ENCODE peak calls at places on chromosomes 11 and 22, in four cellular contexts. One of them, this sample, is unnamed.

GRCh38 chr11:2445948-2446551 is 1.2 kb downstream of the KCNQ1 start:
- DNase-seq in A549: no peak
- DNase-seq in left ventricle myocardium inferior: no peak
- DNase-seq in SJSA1: no peak
- DNase-seq in this sample: no peak

GRCh38 chr11:70934999-70935768 is 317.2 kb downstream of the SHANK2 start:
- DNase-seq in left ventricle myocardium inferior: no peak
- DNase-seq in SJSA1: no peak
- DNase-seq in A549: no peak
- DNase-seq in this sample: no peak

GRCh38 chr11:12876340-12876739 is 132.8 kb upstream of the RASSF10 start:
- DNase-seq in SJSA1: no peak
- DNase-seq in left ventricle myocardium inferior: no peak
- DNase-seq in A549: no peak
- DNase-seq in this sample: no peak

GRCh38 chr22:39427751-39428596 is 28.4 kb downstream of the TAB1 start:
- DNase-seq in A549: no peak
- DNase-seq in SJSA1: no peak
- DNase-seq in left ventricle myocardium inferior: no peak
- DNase-seq in this sample: no peak

GRCh38 chr11:69078930-69079607 is 30.3 kb downstream of the TPCN2 start:
- DNase-seq in SJSA1: no peak
- DNase-seq in A549: no peak
- DNase-seq in left ventricle myocardium inferior: no peak
- DNase-seq in this sample: no peak

GRCh38 chr22:44582016-44582415 is 84.0 kb upstream of the RTL6 start:
- DNase-seq in left ventricle myocardium inferior: no peak
- DNase-seq in A549: no peak
- DNase-seq in SJSA1: peak
- DNase-seq in this sample: no peak

GRCh38 chr11:79439430-79439892 is 1.4 kb downstream of the TENM4 start:
- DNase-seq in left ventricle myocardium inferior: no peak
- DNase-seq in SJSA1: no peak
- DNase-seq in A549: no peak
- DNase-seq in this sample: no peak

GRCh38 chr11:16941935-16942334 is 72.3 kb downstream of the PLEKHA7 start:
- DNase-seq in SJSA1: no peak
- DNase-seq in left ventricle myocardium inferior: no peak
- DNase-seq in A549: no peak
- DNase-seq in this sample: no peak

GRCh38 chr11:30960387-30960992 is 374.3 kb upstream of the MPPED2 start:
- DNase-seq in SJSA1: no peak
- DNase-seq in left ventricle myocardium inferior: no peak
- DNase-seq in A549: peak
- DNase-seq in this sample: no peak

GRCh38 chr11:77027275-77027674 is 6.9 kb upstream of the B3GNT6 start:
- DNase-seq in left ventricle myocardium inferior: no peak
- DNase-seq in SJSA1: no peak
- DNase-seq in A549: peak
- DNase-seq in this sample: no peak

GRCh38 chr11:17423533-17424310 is 35.3 kb upstream of the KCNJ11 start:
- DNase-seq in SJSA1: no peak
- DNase-seq in A549: peak
- DNase-seq in left ventricle myocardium inferior: no peak
- DNase-seq in this sample: no peak

GRCh38 chr11:114559425-114560310 is at the start of gene NXPE1:
- DNase-seq in left ventricle myocardium inferior: no peak
- DNase-seq in SJSA1: no peak
- DNase-seq in A549: no peak
- DNase-seq in this sample: no peak

GRCh38 chr11:72174299-72175070 is 17.5 kb upstream of the FOLR1 start:
- DNase-seq in A549: no peak
- DNase-seq in SJSA1: no peak
- DNase-seq in left ventricle myocardium inferior: no peak
- DNase-seq in this sample: no peak

GRCh38 chr11:103652013-103652412 is 384.4 kb upstream of the DDI1 start:
- DNase-seq in SJSA1: no peak
- DNase-seq in A549: no peak
- DNase-seq in left ventricle myocardium inferior: no peak
- DNase-seq in this sample: no peak

GRCh38 chr11:76677010-76677771 is 6.6 kb upstream of the LRRC32 start:
- DNase-seq in A549: no peak
- DNase-seq in SJSA1: no peak
- DNase-seq in left ventricle myocardium inferior: no peak
- DNase-seq in this sample: no peak

GRCh38 chr11:61172888-61173287 is 11.7 kb upstream of the VPS37C start:
- DNase-seq in left ventricle myocardium inferior: no peak
- DNase-seq in A549: no peak
- DNase-seq in SJSA1: no peak
- DNase-seq in this sample: no peak

GRCh38 chr11:57501951-57502350 is 13.6 kb downstream of the SLC43A1 start:
- DNase-seq in A549: no peak
- DNase-seq in left ventricle myocardium inferior: no peak
- DNase-seq in SJSA1: no peak
- DNase-seq in this sample: no peak

GRCh38 chr11:63879598-63879997 is 37.4 kb downstream of the RCOR2 start:
- DNase-seq in A549: no peak
- DNase-seq in left ventricle myocardium inferior: no peak
- DNase-seq in SJSA1: no peak
- DNase-seq in this sample: no peak
- H3K27ac ChIP-seq in A549: peak
- H3K27ac ChIP-seq in left ventricle myocardium inferior: peak
- H3K27ac ChIP-seq in SJSA1: no peak
- H3K27ac ChIP-seq in this sample: no peak

GRCh38 chr22:38032681-38033521 is 24.3 kb upstream of the PICK1 start:
- DNase-seq in left ventricle myocardium inferior: no peak
- DNase-seq in A549: peak
- DNase-seq in SJSA1: no peak
- DNase-seq in this sample: no peak

GRCh38 chr22:38034278-38034882 is 22.8 kb upstream of the PICK1 start:
- DNase-seq in left ventricle myocardium inferior: peak
- DNase-seq in A549: peak
- DNase-seq in SJSA1: peak
- DNase-seq in this sample: no peak

GRCh38 chr22:38034884-38035529 is 22.2 kb upstream of the PICK1 start:
- DNase-seq in left ventricle myocardium inferior: no peak
- DNase-seq in SJSA1: no peak
- DNase-seq in A549: no peak
- DNase-seq in this sample: no peak

GRCh38 chr22:38035530-38035885 is 21.7 kb upstream of the PICK1 start:
- DNase-seq in A549: no peak
- DNase-seq in SJSA1: no peak
- DNase-seq in left ventricle myocardium inferior: no peak
- DNase-seq in this sample: no peak

DNA sequence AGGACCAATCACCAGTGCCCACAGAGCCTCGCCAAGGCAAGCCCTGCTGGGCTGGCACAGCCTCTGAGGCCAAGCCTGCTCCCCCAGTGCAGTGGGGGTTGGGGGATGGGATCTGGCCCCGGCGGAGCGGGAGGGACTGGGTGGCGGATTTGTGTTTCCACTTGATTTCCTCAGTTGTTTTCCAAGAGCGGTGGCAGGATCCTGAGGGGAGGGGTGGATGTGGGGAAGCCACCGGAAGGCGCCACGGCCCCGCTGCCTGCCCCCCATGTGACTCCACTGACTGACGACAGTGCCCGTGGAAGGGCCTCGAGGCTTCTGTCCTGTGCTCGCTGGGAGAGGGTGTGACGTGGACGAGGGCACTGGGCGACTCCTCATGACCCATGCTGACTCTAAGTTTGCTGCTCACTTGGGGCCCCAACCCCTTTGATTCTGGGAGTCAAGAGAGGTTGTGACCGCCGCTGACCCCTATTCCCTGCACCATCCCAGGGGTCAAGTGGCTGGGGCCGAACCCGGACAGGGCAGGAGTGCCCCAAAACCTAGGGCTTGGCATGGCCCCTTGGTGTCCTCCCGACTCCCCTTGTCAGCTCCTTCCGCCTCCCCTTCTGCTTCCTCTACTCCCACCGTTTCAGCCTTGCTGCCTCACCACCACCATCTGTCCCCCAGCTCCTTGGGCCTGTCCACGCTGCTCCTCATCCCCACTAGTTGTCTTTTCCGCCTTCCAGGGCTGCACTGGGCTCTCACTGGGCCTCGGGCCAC is 23.5 kb upstream of the PICK1 start:
- DNase-seq in A549: no peak
- DNase-seq in SJSA1: no peak
- DNase-seq in left ventricle myocardium inferior: no peak
- DNase-seq in this sample: no peak
- H3K27ac ChIP-seq in A549: peak
- H3K27ac ChIP-seq in SJSA1: no peak
- H3K27ac ChIP-seq in left ventricle myocardium inferior: peak
- H3K27ac ChIP-seq in this sample: no peak

DNA sequence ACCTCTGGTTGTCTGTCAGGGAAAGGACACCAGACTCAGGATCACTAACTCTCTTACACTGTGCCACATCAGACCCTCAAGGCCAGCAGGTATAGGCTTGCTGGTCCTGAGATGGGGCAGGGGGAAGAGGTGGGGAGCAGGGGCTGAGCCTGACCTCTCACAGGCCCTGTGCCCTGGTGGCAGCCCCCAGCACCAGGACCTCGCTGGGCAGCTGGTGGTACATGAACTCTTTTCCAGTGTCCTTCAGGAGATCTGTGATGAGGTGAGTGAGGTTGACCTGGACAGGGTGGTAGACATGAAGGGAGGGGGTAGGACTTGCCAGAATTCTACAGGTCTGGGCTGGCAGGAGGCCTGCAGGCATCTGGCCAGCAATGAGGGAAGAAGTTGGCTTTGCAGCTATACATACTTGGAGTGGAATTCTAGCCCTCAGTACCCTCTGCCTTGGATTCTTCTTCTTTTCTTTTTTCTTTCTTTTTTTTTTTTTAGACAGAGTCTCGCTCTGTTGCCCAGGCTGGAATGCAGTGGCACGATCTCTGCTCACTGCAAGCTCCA is 1.4 kb downstream of the NUDT22 start:
- DNase-seq in A549: no peak
- DNase-seq in SJSA1: no peak
- DNase-seq in left ventricle myocardium inferior: no peak
- DNase-seq in this sample: no peak
- H3K27ac ChIP-seq in A549: peak
- H3K27ac ChIP-seq in SJSA1: no peak
- H3K27ac ChIP-seq in left ventricle myocardium inferior: peak
- H3K27ac ChIP-seq in this sample: peak

GRCh38 chr11:122737951-122738693 is 82.6 kb downstream of the UBASH3B start:
- DNase-seq in SJSA1: no peak
- DNase-seq in left ventricle myocardium inferior: no peak
- DNase-seq in A549: no peak
- DNase-seq in this sample: no peak
- H3K27ac ChIP-seq in SJSA1: no peak
- H3K27ac ChIP-seq in left ventricle myocardium inferior: no peak
- H3K27ac ChIP-seq in A549: peak
- H3K27ac ChIP-seq in this sample: no peak